ENCODE peak calls at places on chromosome 9, in four cellular contexts. N is SK-N-SH, R is suprapubic skin, T is transverse colon. H is an unnamed sample.

GRCh38 chr9:135850737-135851136 is 56.6 kb downstream of the CAMSAP1 start:
- DNase-seq in N (no peak), R (no peak), T (no peak), H (no peak)

GRCh38 chr9:136172412-136173079 is 32.4 kb downstream of the LHX3 start:
- DNase-seq in N (no peak), R (no peak), T (no peak), H (no peak)

GRCh38 chr9:98222885-98223640 is 30.6 kb upstream of the CORO2A start:
- DNase-seq in N (no peak), R (no peak), T (no peak), H (no peak)

GRCh38 chr9:5113523-5113922 is 71.9 kb downstream of the INSL6 start:
- DNase-seq in N (peak; percentile 10), R (peak; percentile 65), T (no peak), H (no peak)

GRCh38 chr9:110440161-110440560 is 102.5 kb upstream of the TXNDC8 start:
- DNase-seq in N (no peak), R (no peak), T (no peak), H (no peak)

GRCh38 chr9:128499920-128500319 is 4.6 kb upstream of the GLE1 start:
- DNase-seq in N (no peak), R (peak; percentile 53), T (no peak), H (no peak)

GRCh38 chr9:110241491-110242321 is 14.6 kb downstream of the TXN start:
- DNase-seq in N (no peak), R (no peak), T (no peak), H (no peak)

GRCh38 chr9:35790385-35791291 is 753 bp upstream of the NPR2 start:
- DNase-seq in N (peak; percentile 92), R (peak; percentile 89), T (peak; percentile 71), H (no peak)

GRCh38 chr9:89165341-89165740 is 13.3 kb downstream of the SHC3 start:
- DNase-seq in N (no peak), R (no peak), T (no peak), H (no peak)

GRCh38 chr9:129720181-129720864 is 32.5 kb downstream of the PTGES start:
- DNase-seq in N (peak; percentile 68), R (no peak), T (no peak), H (no peak)

GRCh38 chr9:114373960-114374730 is 13.6 kb downstream of the AKNA start:
- DNase-seq in N (no peak), R (no peak), T (no peak), H (no peak)

GRCh38 chr9:114184071-114184470 is 28.7 kb downstream of the COL27A1 start:
- DNase-seq in N (no peak), R (no peak), T (no peak), H (no peak)

GRCh38 chr9:18208166-18209059 is 265.5 kb upstream of the ADAMTSL1 start:
- DNase-seq in N (peak; percentile 6), R (no peak), T (peak; percentile 81), H (no peak)

GRCh38 chr9:27527702-27528277 is 1.8 kb downstream of the MOB3B start:
- DNase-seq in N (no peak), R (no peak), T (no peak), H (no peak)

GRCh38 chr9:123710299-123710698 is 219.6 kb downstream of the DENND1A start:
- DNase-seq in N (no peak), R (no peak), T (no peak), H (no peak)

GRCh38 chr9:3361115-3361514 is 164.7 kb downstream of the RFX3 start:
- DNase-seq in N (no peak), R (no peak), T (no peak), H (no peak)

GRCh38 chr9:98378206-98379193 is 123.1 kb upstream of the TBC1D2 start:
- DNase-seq in N (no peak), R (peak; percentile 72), T (no peak), H (no peak)

GRCh38 chr9:130336027-130336595 is 70.6 kb downstream of the HMCN2 start:
- DNase-seq in N (no peak), R (no peak), T (no peak), H (no peak)

GRCh38 chr9:34592895-34593601 is 3.5 kb upstream of the CNTFR start:
- DNase-seq in N (peak; percentile 47), R (peak; percentile 94), T (peak; percentile 56), H (no peak)
- H3K27me3 ChIP-seq in N (peaks cover 27% of the 10 kb centered on the region), R (peaks cover 29% of the 10 kb centered on the region), T (peaks cover 62% of the 10 kb centered on the region), H (peaks cover 61% of the 10 kb centered on the region)

GRCh38 chr9:73148447-73148937 is 3.2 kb upstream of the ANXA1 start:
- DNase-seq in N (no peak), R (no peak), T (no peak), H (no peak)

GRCh38 chr9:73146113-73146815 is 5.4 kb upstream of the ANXA1 start:
- DNase-seq in N (no peak), R (no peak), T (no peak), H (no peak)

GRCh38 chr9:73149371-73150067 is 2.1 kb upstream of the ANXA1 start:
- DNase-seq in N (no peak), R (no peak), T (no peak), H (no peak)

GRCh38 chr9:73141282-73141681 is 10.4 kb upstream of the ANXA1 start:
- DNase-seq in N (no peak), R (no peak), T (no peak), H (no peak)

DNA sequence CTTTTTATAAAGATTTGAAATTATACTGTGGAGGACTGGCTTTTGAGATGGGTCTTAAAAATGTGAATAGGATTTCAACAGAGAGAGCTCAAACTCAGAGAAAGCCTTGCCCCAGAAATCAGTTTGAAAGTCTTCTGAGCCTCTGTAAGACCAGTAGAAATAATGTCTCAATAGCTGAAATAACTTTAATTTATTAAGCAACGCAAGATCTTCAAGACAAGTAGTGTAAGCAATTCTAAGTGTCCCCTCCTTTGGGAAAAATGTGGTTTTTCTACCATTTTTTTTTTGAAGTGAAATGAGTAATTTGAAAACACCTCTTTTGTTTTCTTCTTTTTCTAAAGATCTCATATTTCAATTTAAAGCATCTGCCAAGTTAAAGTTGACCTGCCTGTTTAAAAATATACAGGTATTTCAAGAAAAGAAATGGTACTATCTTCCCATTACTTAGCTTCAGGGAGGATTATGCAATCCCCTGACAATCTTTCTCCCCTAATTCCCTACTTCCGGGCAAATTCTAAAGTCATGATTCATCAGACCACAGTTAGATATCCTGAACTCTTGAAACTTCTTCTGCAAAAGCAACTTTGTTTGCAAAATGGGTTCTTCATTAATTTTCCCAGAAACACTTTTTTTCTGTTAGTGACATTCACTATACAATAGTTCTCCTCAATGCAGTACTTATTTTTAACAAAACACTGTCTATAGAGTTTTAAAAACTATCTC is 7.9 kb upstream of the ANXA1 start:
- DNase-seq in N (no peak), R (no peak), T (no peak), H (no peak)
- TF ChIP-seq EP300 in N (no peak), R (no peak), T (no peak), H (no peak)

DNA sequence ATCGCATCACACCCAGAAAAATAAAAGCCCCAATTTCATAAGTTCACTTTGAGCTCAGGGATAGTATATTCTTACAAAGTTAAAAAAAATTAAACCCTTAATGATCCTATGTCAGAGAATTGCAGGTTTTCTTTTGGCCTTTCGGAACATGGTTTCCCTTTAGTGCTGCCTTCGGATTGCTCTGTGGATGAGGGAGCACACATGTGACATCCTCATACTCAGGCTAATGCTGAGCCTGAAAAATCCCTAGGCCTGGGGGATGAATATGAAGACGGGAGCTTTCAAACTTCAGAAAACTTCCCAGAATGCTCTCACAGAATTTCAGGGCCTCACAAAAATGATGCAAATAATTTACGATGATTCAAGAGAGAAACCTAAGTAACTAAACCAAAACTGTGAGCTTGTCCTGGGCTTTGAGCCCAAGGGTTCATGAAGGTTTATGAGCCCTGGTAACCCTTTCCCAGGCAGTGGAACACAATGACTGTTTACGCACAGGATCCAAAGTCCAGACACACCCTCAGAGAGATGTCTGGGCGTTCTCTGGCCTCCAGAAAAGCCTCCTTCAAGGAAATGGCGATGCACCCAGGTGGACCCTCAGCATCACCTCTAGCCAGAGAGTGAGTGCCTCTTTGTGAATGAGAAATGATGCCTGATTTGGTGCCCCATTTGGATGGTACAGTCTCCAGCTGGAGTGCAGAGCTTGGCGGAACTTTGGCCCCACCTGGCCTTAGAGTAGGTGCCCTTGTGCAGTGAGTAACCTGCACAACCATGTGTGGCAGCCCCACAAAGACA is 145.4 kb downstream of the ENTREP1 start:
- DNase-seq in N (no peak), R (no peak), T (peak; percentile 84), H (no peak)
- H3K27ac ChIP-seq in N (no peak overlapping the region), R (no peak overlapping the region), T (peak overlapping the region; percentile 76), H (no peak overlapping the region)

DNA sequence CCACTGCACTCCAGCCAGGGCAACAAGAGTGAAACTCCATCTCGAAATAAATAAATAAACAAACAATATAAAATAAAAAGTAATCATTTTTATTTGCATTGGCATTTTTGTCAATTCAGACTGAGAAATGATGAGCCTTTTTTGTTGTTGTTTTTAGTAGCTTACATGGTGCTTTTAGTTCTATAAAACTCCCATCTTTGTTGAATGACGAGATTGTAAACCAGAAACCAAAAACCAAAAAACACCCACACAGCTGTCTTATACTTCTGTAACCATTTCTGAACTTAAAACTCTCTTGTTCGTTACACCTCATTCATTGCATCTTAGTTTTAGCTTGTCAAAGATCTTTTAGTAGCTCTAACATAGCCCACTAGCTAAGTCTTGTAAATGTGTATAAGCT is 44.7 kb downstream of the GGTA1 start:
- DNase-seq in N (no peak), R (no peak), T (no peak), H (no peak)
- H3K27me3 ChIP-seq in N (peaks cover 5% of the 10 kb centered on the region), R (no peaks in the 10 kb centered on the region), T (peaks cover 17% of the 10 kb centered on the region), H (no peaks in the 10 kb centered on the region)

GRCh38 chr9:133027134-133027533 is 3.7 kb upstream of the GTF3C5 start:
- DNase-seq in N (no peak), R (no peak), T (no peak), H (no peak)
- TF ChIP-seq EP300 in N (no peak), R (no peak), T (no peak), H (no peak)

GRCh38 chr9:75953218-75953617 is 62.7 kb downstream of the PCSK5 start:
- DNase-seq in N (no peak), R (no peak), T (no peak), H (no peak)
- H3K27ac ChIP-seq in N (no peak overlapping the region), R (no peak overlapping the region), T (peak overlapping the region; percentile 63), H (no peak overlapping the region)

DNA sequence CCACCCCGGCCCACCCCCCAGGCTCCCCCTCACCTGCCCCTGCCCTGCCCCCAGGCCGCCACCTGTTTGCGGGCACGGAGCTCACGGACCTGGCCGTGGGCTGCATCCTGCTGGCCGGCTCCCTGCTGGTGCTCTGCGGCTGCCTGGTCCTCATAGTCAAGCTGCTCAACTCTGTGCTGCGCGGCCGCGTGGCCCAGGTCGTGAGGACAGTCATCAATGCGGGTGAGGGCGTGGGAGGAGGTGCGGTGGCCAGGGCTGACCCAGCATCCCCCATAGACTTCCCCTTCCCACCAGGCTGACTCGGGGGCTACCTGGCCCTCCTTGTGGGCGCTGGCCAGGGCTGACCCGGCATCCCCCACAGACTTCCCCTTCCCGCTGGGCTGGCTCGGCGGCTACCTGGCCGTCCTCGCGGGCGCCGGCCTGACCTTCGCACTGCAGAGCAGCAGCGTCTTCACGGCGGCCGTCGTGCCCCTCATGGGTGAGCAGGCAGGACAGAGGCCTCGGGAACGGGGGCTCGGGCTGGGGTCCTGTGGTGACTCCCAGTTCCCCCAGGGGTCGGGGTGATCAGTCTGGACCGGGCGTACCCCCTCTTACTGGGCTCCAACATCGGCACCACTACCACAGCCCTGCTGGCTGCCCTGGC is 3.5 kb downstream of the SLC34A3 start:
- DNase-seq in N (no peak), R (no peak), T (no peak), H (no peak)
- H3K27me3 ChIP-seq in N (no peaks in the 10 kb centered on the region), R (peaks cover 69% of the 10 kb centered on the region), T (peaks cover 59% of the 10 kb centered on the region), H (peaks cover 35% of the 10 kb centered on the region)